ENCODE peak calls at places on chromosomes 5 and 9, in ten cellular contexts. H, A, N, Y, Q, D, P, F, W and E are unnamed samples.

GRCh38 chr9:112224401-112225289 is 49.5 kb upstream of the SUSD1 start:
- DNase-seq in W (peak), F (no peak), A (no peak), Q (no peak), P (no peak), H (peak), N (no peak), Y (no peak), D (no peak), E (peak)

GRCh38 chr9:115262952-115263351 is 145.0 kb upstream of the TNC start:
- DNase-seq in A (no peak), Q (no peak), P (no peak), N (no peak), Y (no peak), W (peak), F (no peak), D (no peak), H (no peak), E (no peak)

GRCh38 chr5:95959964-95960801 is 1.5 kb downstream of the ELL2 start:
- DNase-seq in F (peak), A (no peak), N (no peak), Q (peak), D (no peak), P (peak), Y (peak), H (peak), W (peak), E (no peak)

GRCh38 chr9:135816179-135816970 is 91.0 kb downstream of the CAMSAP1 start:
- DNase-seq in Q (no peak), D (no peak), N (peak), Y (peak), A (no peak), F (no peak), P (no peak), W (no peak), H (no peak), E (no peak)

GRCh38 chr5:134070979-134071849 is 43.3 kb upstream of the TCF7 start:
- DNase-seq in Q (no peak), H (no peak), A (no peak), D (no peak), P (peak), N (peak), W (no peak), Y (no peak), F (no peak), E (no peak)

GRCh38 chr5:19874811-19875210 is 113.2 kb downstream of the CDH18 start:
- DNase-seq in N (no peak), Y (no peak), W (no peak), Q (no peak), D (no peak), P (no peak), H (no peak), F (no peak), A (no peak), E (no peak)

GRCh38 chr5:99724732-99725131 is 795.9 kb upstream of the CHD1 start:
- DNase-seq in H (no peak), Q (no peak), D (no peak), W (no peak), P (no peak), N (no peak), A (no peak), Y (no peak), F (no peak), E (no peak)

GRCh38 chr5:1655496-1656270 is 131.9 kb upstream of the LPCAT1 start:
- DNase-seq in A (no peak), F (no peak), H (no peak), Y (no peak), W (no peak), N (no peak), Q (no peak), P (no peak), D (no peak), E (no peak)

GRCh38 chr9:109781541-109782197 is 1.7 kb downstream of the PALM2AKAP2 start:
- DNase-seq in N (no peak), D (no peak), P (no peak), Q (no peak), F (no peak), Y (no peak), H (no peak), W (peak), A (no peak), E (no peak)

GRCh38 chr5:90792725-90793124 is 234.1 kb downstream of the ADGRV1 start:
- DNase-seq in Y (no peak), Q (no peak), N (no peak), H (peak), F (no peak), W (no peak), P (no peak), D (no peak), A (no peak), E (no peak)

GRCh38 chr5:1649554-1649953 is 125.8 kb upstream of the LPCAT1 start:
- DNase-seq in N (no peak), A (no peak), F (no peak), P (no peak), H (no peak), Q (no peak), D (no peak), Y (no peak), W (no peak), E (no peak)

GRCh38 chr5:15300141-15300540 is 199.8 kb upstream of the FBXL7 start:
- DNase-seq in H (no peak), Q (no peak), A (no peak), W (no peak), F (no peak), N (peak), Y (no peak), D (no peak), P (no peak), E (no peak)

GRCh38 chr5:71615809-71616208 is 28.7 kb downstream of the MCCC2 start:
- DNase-seq in Y (no peak), H (no peak), P (no peak), D (no peak), F (no peak), N (no peak), A (no peak), Q (no peak), W (no peak), E (no peak)

GRCh38 chr5:15009420-15009819 is 137.8 kb upstream of the ANKH start:
- DNase-seq in Q (peak), W (peak), Y (no peak), P (peak), H (peak), D (no peak), N (no peak), F (peak), A (no peak), E (no peak)

GRCh38 chr5:54294097-54294667 is 16.2 kb downstream of the ARL15 start:
- DNase-seq in N (no peak), A (no peak), Q (no peak), F (no peak), H (no peak), W (no peak), D (no peak), Y (no peak), P (no peak), E (no peak)

GRCh38 chr5:81393783-81394718 is at the start of gene ACOT12:
- DNase-seq in Y (no peak), N (peak), H (peak), F (no peak), A (peak), D (no peak), Q (no peak), W (peak), P (no peak), E (no peak)

GRCh38 chr9:70260007-70260443 is 1.2 kb downstream of the SMC5 start:
- DNase-seq in D (no peak), H (no peak), A (no peak), Q (no peak), Y (no peak), F (no peak), W (no peak), N (no peak), P (no peak), E (no peak)

GRCh38 chr5:149645725-149646124 is 64.4 kb downstream of the ARHGEF37 start:
- DNase-seq in Q (no peak), H (no peak), F (no peak), Y (no peak), A (no peak), D (no peak), N (no peak), P (no peak), W (no peak), E (no peak)

GRCh38 chr5:52582313-52582712 is 205.4 kb upstream of the ITGA1 start:
- DNase-seq in D (no peak), F (no peak), N (no peak), A (no peak), Y (no peak), H (no peak), P (no peak), W (no peak), Q (no peak), E (no peak)

GRCh38 chr9:124527781-124528180 is 20.6 kb upstream of the NR5A1 start:
- DNase-seq in W (peak), D (no peak), Y (no peak), A (no peak), N (no peak), H (peak), F (no peak), P (no peak), Q (no peak), E (no peak)

GRCh38 chr9:75071530-75072122 is 16.3 kb downstream of the NMRK1 start:
- DNase-seq in F (no peak), Y (no peak), D (no peak), N (peak), Q (no peak), H (no peak), P (no peak), W (no peak), A (no peak), E (no peak)

GRCh38 chr5:42770003-42770402 is 13.4 kb downstream of the CCDC152 start:
- DNase-seq in N (no peak), F (no peak), Q (no peak), A (no peak), P (no peak), D (no peak), W (no peak), H (no peak), Y (no peak), E (no peak)

GRCh38 chr5:175383350-175383749 is 60.6 kb downstream of the DRD1 start:
- DNase-seq in A (no peak), Q (no peak), N (no peak), W (no peak), F (no peak), P (no peak), D (no peak), H (no peak), Y (no peak), E (no peak)

GRCh38 chr9:135226369-135227050 is 139.0 kb downstream of the OLFM1 start:
- DNase-seq in D (no peak), Y (peak), A (no peak), W (no peak), N (peak), F (no peak), H (no peak), P (no peak), Q (no peak), E (no peak)

GRCh38 chr5:73591698-73592501 is 26.4 kb downstream of the UTP15 start:
- DNase-seq in Y (no peak), D (no peak), Q (no peak), A (no peak), H (peak), W (peak), N (no peak), F (peak), P (no peak), E (no peak)

GRCh38 chr5:15834596-15835245 is 334.7 kb downstream of the FBXL7 start:
- DNase-seq in Q (peak), F (peak), W (peak), P (no peak), A (no peak), H (peak), N (no peak), Y (no peak), D (no peak), E (peak)

GRCh38 chr9:123225995-123226394 is 42.4 kb downstream of the STRBP start:
- DNase-seq in A (no peak), Q (no peak), N (no peak), P (no peak), F (no peak), H (no peak), Y (no peak), W (no peak), D (no peak), E (no peak)

GRCh38 chr9:119004618-119004990 is 364.6 kb downstream of the BRINP1 start:
- DNase-seq in W (peak), P (no peak), Y (peak), Q (peak), N (no peak), F (no peak), A (peak), H (peak), D (peak), E (no peak)

GRCh38 chr9:3331801-3332200 is 194.0 kb downstream of the RFX3 start:
- DNase-seq in H (peak), W (no peak), P (no peak), N (peak), Y (no peak), F (no peak), D (no peak), A (no peak), Q (no peak), E (no peak)

GRCh38 chr9:79173932-79174331 is 397.8 kb upstream of the TLE4 start:
- DNase-seq in H (no peak), N (no peak), P (no peak), Y (no peak), D (no peak), F (no peak), A (no peak), W (no peak), Q (no peak), E (no peak)

GRCh38 chr5:177496111-177497010 is 1.0 kb downstream of the PDLIM7 start:
- DNase-seq in N (peak), Q (no peak), F (peak), P (peak), W (peak), D (peak), H (peak), Y (peak), A (no peak), E (peak)

GRCh38 chr9:97640290-97640689 is 6.7 kb downstream of the NCBP1 start:
- DNase-seq in W (no peak), A (no peak), Q (no peak), D (no peak), N (no peak), F (no peak), P (no peak), Y (no peak), H (peak), E (no peak)

GRCh38 chr5:149583394-149583793 is 2.1 kb downstream of the ARHGEF37 start:
- DNase-seq in Q (no peak), F (peak), D (no peak), H (no peak), P (no peak), A (no peak), Y (no peak), W (peak), N (no peak), E (no peak)

GRCh38 chr5:138974227-138975063 is 99.3 kb upstream of the LRRTM2 start:
- DNase-seq in Q (no peak), D (peak), P (no peak), W (peak), A (peak), F (peak), Y (peak), H (peak), N (peak), E (no peak)

GRCh38 chr9:37963936-37964739 is 60.2 kb upstream of the SLC25A51 start:
- DNase-seq in Y (no peak), P (peak), W (peak), F (peak), A (no peak), N (no peak), H (peak), Q (no peak), D (peak), E (no peak)

GRCh38 chr5:61167382-61167781 is 5.1 kb upstream of the SMIM15 start:
- DNase-seq in F (peak), H (peak), N (peak), W (peak), Y (no peak), P (peak), Q (no peak), D (no peak), A (no peak), E (no peak)
- TF ChIP-seq CTCF in F (peak), H (peak), N (peak), W (peak), Y (peak), P (peak), Q (peak), D (peak), A (peak), E (peak)

GRCh38 chr5:35248843-35249780 is 18.8 kb upstream of the PRLR start:
- DNase-seq in Y (no peak), D (no peak), A (no peak), H (no peak), Q (no peak), F (no peak), P (no peak), N (no peak), W (no peak), E (no peak)
- H3K4me3 ChIP-seq in Y (no peak), D (peak), A (no peak), H (no peak), Q (no peak), F (peak), P (peak), N (no peak), W (no peak), E (no peak)

GRCh38 chr9:136946893-136947891 is 2.1 kb downstream of the C8G start:
- DNase-seq in F (no peak), P (no peak), Q (no peak), W (no peak), A (peak), N (no peak), D (peak), H (no peak), Y (peak), E (no peak)

GRCh38 chr9:136949817-136950655 is 2.0 kb upstream of the LCN12 start:
- DNase-seq in H (peak), Q (peak), A (peak), W (peak), F (peak), Y (peak), N (peak), P (peak), D (peak), E (peak)

GRCh38 chr9:136949239-136949816 is 2.7 kb upstream of the LCN12 start:
- DNase-seq in N (no peak), Y (no peak), W (no peak), A (peak), D (peak), F (no peak), Q (no peak), H (no peak), P (no peak), E (no peak)

GRCh38 chr9:136946228-136946892 is 1.3 kb downstream of the C8G start:
- DNase-seq in D (peak), F (no peak), H (no peak), W (no peak), Q (no peak), A (peak), Y (peak), N (no peak), P (no peak), E (no peak)

DNA sequence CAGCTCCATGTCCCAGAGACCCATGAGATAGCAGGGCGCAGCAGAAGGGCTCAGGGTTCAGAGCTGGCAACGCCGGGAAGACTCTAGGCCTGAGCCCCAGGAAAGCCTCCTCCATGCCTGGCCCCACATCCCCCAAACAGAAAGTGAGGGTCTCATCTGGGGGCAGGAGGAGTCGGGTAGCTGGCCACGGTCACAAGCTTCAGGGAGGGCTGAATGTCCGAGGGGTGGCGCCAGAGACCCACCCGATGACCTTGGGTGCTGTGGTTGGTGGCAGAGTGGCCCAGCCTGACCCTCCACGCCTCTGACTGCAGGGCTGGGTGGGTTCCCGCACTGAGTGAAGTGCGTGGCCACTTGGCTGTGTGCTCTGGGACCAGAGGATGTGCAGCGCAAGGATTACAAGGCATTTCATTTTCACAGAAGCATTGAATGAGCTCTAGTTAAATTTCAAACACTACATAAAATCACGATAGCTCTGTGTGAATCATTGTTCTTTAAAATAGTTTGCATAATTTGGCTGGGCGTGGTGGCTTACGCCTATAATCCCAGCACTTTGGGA is 3.0 kb downstream of the C8G start:
- DNase-seq in P (peak), D (peak), N (peak), H (no peak), W (peak), A (peak), Y (peak), F (no peak), Q (no peak), E (no peak)
- TF ChIP-seq CTCF in P (peak), D (peak), N (peak), H (peak), W (peak), A (peak), Y (peak), F (no peak), Q (peak), E (peak)

GRCh38 chr5:83633285-83633684 is 87.4 kb downstream of the HAPLN1 start:
- DNase-seq in A (no peak), P (no peak), Y (no peak), N (no peak), W (no peak), F (no peak), D (no peak), Q (no peak), H (no peak), E (no peak)

GRCh38 chr5:83632874-83633273 is 87.8 kb downstream of the HAPLN1 start:
- DNase-seq in A (no peak), Y (no peak), H (peak), N (no peak), D (no peak), W (peak), Q (no peak), P (no peak), F (peak), E (peak)

DNA sequence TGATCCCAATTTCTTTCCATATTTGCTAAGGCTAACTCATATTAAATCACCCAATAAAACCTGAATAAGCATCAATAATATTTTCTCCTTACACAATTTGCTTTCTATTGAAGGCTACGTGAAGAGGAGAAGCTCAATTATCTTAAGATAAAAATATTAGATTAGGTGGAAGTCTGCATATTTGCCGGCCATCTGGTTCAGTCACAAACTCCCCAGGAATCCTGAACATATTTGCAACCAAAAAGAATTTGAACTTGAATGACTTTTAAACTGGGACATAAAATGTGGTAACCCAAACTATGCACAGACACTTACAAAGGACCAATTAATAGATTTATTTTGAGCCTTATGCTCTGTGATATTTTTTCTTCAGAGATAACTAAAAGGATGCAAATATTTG is 92.3 kb downstream of the HAPLN1 start:
- DNase-seq in D (no peak), Q (no peak), P (no peak), A (no peak), W (no peak), Y (no peak), H (peak), N (no peak), F (no peak), E (no peak)
- H3K4me3 ChIP-seq in D (no peak), Q (no peak), P (no peak), A (no peak), W (no peak), Y (no peak), H (no peak), N (no peak), F (no peak), E (no peak)

DNA sequence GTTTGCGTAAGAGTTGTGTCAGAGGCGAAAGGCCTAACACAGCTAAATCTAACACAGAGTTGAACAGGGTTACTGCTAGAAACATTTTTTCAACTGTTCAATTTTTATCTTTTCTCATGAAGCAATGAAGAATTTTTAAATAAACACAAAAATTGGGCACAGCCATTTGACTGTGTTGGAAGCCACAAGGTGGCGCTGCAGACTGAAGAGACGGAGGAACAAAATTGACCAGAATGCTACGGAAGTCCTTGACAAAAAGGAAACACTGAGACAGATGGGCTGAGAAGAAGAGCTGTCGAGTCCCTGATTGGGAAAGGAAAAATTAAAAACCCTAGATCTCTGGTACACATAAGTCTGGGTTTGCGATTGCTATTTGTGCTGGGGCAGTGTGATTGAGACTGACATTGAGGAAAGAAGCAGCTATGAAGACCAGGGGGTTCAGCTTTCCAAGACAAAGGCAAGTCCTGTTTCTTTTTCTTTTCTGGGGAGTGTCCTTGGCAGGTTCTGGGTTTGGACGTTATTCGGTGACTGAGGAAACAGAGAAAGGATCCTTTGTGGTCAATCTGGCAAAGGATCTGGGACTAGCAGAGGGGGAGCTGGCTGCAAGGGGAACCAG is at the start of gene PCDHB9:
- DNase-seq in P (no peak), Y (no peak), N (peak), W (no peak), D (no peak), A (no peak), H (no peak), F (peak), Q (no peak), E (no peak)
- TF ChIP-seq CTCF in P (no peak), Y (peak), N (peak), W (peak), D (no peak), A (peak), H (peak), F (peak), Q (peak), E (peak)

GRCh38 chr5:124774002-124774318 is 27.5 kb upstream of the ZNF608 start:
- DNase-seq in W (no peak), A (no peak), F (no peak), H (no peak), D (no peak), Q (no peak), P (no peak), Y (no peak), N (no peak), E (no peak)

GRCh38 chr5:124773291-124774001 is 27.0 kb upstream of the ZNF608 start:
- DNase-seq in W (no peak), H (no peak), A (no peak), F (peak), D (no peak), Q (no peak), P (no peak), Y (no peak), N (no peak), E (no peak)
- H3K4me3 ChIP-seq in W (no peak), H (no peak), A (no peak), F (no peak), D (no peak), Q (no peak), P (no peak), Y (no peak), N (no peak), E (no peak)

GRCh38 chr9:129486496-129487306 is 134.2 kb downstream of the C9orf50 start:
- DNase-seq in Y (peak), F (no peak), P (no peak), N (peak), H (no peak), Q (no peak), D (peak), A (peak), W (peak), E (no peak)
- TF ChIP-seq CTCF in Y (no peak), F (no peak), P (no peak), N (no peak), H (peak), Q (no peak), D (no peak), A (no peak), W (no peak), E (no peak)